ENCODE peak calls at places on chromosomes 11 and 22, in six cellular contexts. I is body of pancreas, N is keratinocyte, C is adrenal gland, W is heart left ventricle, O is sigmoid colon. J is an unnamed sample.
A peak's percentile ranks its signal among the peaks of the same experiment; 100 is the strongest.

GRCh38 chr22:46744581-46744980 is 6.5 kb upstream of the CERK start:
- DNase-seq in C (no peak), W (no peak), N (no peak), O (no peak), I (no peak), J (no peak)

GRCh38 chr11:31233425-31233824 is 136.1 kb downstream of the DCDC1 start:
- DNase-seq in O (no peak), C (no peak), I (no peak), N (no peak), W (no peak), J (no peak)

GRCh38 chr11:94295534-94295933 is 8.8 kb upstream of the IZUMO1R start:
- DNase-seq in C (no peak), N (no peak), O (no peak), I (no peak), W (no peak), J (no peak)

GRCh38 chr11:128232588-128232987 is 354.8 kb downstream of the ETS1 start:
- DNase-seq in C (no peak), W (no peak), I (no peak), O (no peak), N (no peak), J (no peak)

GRCh38 chr11:97332271-97332670 is 942.5 kb downstream of the JRKL start:
- DNase-seq in N (no peak), W (no peak), C (no peak), I (no peak), O (no peak), J (no peak)

GRCh38 chr11:68160100-68160695 is 39.0 kb upstream of the CHKA start:
- DNase-seq in N (no peak), W (no peak), O (no peak), C (no peak), I (no peak), J (no peak)

GRCh38 chr22:40204331-40205116 is 26.8 kb downstream of the TNRC6B start:
- DNase-seq in I (no peak), N (no peak), C (peak; percentile 67), W (peak; percentile 46), O (no peak), J (no peak)

GRCh38 chr11:57637626-57638004 is 12.1 kb downstream of the YPEL4 start:
- DNase-seq in W (no peak), O (no peak), I (no peak), N (no peak), C (no peak), J (no peak)

GRCh38 chr11:6505577-6506240 is 8.6 kb downstream of the DNHD1 start:
- DNase-seq in N (peak; percentile 28), O (no peak), I (peak; percentile 26), C (no peak), W (no peak), J (peak; percentile 14)

GRCh38 chr11:70399681-70400112 is 1.4 kb downstream of the CTTN start:
- DNase-seq in W (peak; percentile 92), I (peak; percentile 81), O (peak; percentile 94), N (peak; percentile 69), C (peak; percentile 96), J (peak; percentile 74)

GRCh38 chr11:101807521-101807920 is 107.3 kb upstream of the CEP126 start:
- DNase-seq in I (no peak), N (no peak), C (no peak), W (no peak), O (no peak), J (no peak)

GRCh38 chr11:112588252-112588668 is 327.6 kb upstream of the PLET1 start:
- DNase-seq in C (peak; percentile 70), O (peak; percentile 88), W (peak; percentile 66), N (peak; percentile 38), I (peak; percentile 49), J (peak; percentile 64)

GRCh38 chr11:5107285-5107684 is 30.9 kb downstream of the OR52A5 start:
- DNase-seq in C (no peak), W (no peak), I (no peak), O (no peak), N (no peak), J (no peak)

GRCh38 chr11:126978911-126979310 is 21.7 kb downstream of the KIRREL3 start:
- DNase-seq in C (no peak), I (no peak), W (no peak), N (no peak), O (no peak), J (no peak)

GRCh38 chr11:86704710-86705109 is 32.3 kb upstream of the ME3 start:
- DNase-seq in W (no peak), C (no peak), I (no peak), O (no peak), N (no peak), J (no peak)

GRCh38 chr11:75260396-75260795 is 19.8 kb downstream of the TPBGL start:
- DNase-seq in N (no peak), C (no peak), O (peak; percentile 45), I (no peak), W (peak; percentile 11), J (no peak)

GRCh38 chr22:28907311-28908008 is 24.1 kb downstream of the ZNRF3 start:
- DNase-seq in I (no peak), C (peak; percentile 63), O (peak; percentile 19), N (no peak), W (no peak), J (no peak)

GRCh38 chr11:14119357-14119756 is 156.8 kb downstream of the SPON1 start:
- DNase-seq in I (no peak), W (no peak), C (no peak), O (no peak), N (no peak), J (no peak)

GRCh38 chr11:112185883-112186282 is 10.6 kb downstream of the BCO2 start:
- DNase-seq in I (no peak), C (no peak), O (no peak), W (no peak), N (no peak), J (no peak)

GRCh38 chr22:17370766-17371181 is 1.5 kb downstream of the CECR2 start:
- DNase-seq in O (no peak), W (no peak), I (no peak), C (no peak), N (no peak), J (no peak)

GRCh38 chr22:17371446-17371845 is 2.2 kb downstream of the CECR2 start:
- DNase-seq in N (no peak), C (no peak), O (no peak), I (no peak), W (no peak), J (no peak)

GRCh38 chr22:17375914-17376614 is 6.8 kb downstream of the CECR2 start:
- DNase-seq in W (peak; percentile 32), C (no peak), N (no peak), O (no peak), I (no peak), J (no peak)

GRCh38 chr22:17376950-17377349 is 7.7 kb downstream of the CECR2 start:
- DNase-seq in I (no peak), W (no peak), N (no peak), O (no peak), C (no peak), J (no peak)

DNA sequence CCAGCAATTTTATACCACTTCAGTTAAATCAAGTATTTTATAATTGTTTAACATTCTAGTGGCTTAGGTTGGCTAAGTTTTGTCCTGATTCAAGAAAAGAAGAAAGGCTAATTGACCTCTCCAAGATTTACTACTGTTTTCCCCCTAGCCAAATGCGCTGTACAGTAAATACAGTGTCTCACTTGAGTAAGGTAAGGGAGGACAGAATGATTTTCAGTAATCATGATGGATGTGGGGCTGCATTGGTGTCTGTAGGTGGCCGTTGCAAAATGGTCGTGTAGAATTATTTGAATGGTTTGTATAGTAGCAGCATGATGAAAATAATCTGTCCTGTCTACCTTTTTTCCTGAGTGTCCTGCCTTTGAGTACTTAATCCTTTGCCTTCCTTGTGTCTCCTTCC is 4.6 kb downstream of the CECR2 start:
- DNase-seq in W (no peak), O (no peak), N (no peak), C (no peak), I (no peak), J (no peak)
- H3K4me3 ChIP-seq in W (no peak overlapping the region), O (no peak overlapping the region), N (no peak overlapping the region), C (no peak overlapping the region), I (no peak overlapping the region), J (no peak overlapping the region)

DNA sequence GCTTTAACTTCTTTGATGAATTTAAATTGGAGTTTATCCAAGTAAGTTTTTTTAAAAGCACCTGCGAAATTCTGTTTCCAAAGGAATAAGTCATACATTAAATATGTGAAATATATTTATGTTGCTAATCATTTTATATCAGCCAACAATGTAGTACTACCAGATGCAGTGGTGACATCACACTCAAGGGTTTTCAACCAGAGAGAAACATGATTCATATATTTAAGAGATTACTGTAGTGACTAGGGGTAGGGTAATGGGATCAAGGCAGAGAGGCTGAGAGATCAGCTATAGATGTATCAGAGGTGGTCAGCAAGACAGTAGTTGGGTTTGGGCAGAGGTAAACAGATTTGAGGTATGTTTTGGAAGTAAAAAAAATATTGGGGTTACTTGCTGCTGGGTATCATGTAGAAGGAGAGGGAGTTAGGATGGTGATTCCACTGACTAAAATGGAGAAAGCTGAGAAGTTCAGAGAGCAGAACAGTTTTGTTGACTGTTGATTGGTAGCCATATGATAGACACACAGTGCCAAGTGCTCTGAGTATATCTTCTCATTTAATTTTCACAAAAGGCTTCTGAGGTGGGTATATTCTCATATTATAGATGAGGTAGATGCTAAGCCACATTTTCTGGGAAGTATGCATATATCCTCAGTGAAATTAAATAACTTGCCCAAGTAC is 39.4 kb downstream of the CEP57 start:
- DNase-seq in C (no peak), W (no peak), O (no peak), I (no peak), N (no peak), J (no peak)
- H3K27ac ChIP-seq in C (no peak overlapping the region), W (no peak overlapping the region), O (no peak overlapping the region), I (no peak overlapping the region), N (no peak overlapping the region), J (no peak overlapping the region)

GRCh38 chr11:1485504-1485885 is 1.1 kb downstream of the MOB2 start:
- DNase-seq in O (peak; percentile 63), W (no peak), C (no peak), I (no peak), N (no peak), J (peak; percentile 10)
- H3K4me3 ChIP-seq in O (peak overlapping the region; percentile 56), W (peak overlapping the region; percentile 48), C (no peak overlapping the region), I (no peak overlapping the region), N (no peak overlapping the region), J (peak overlapping the region; percentile 8)

GRCh38 chr22:18070556-18071306 is 7.1 kb upstream of the PEX26 start:
- DNase-seq in C (no peak), I (no peak), W (no peak), N (peak; percentile 89), O (no peak), J (no peak)

GRCh38 chr22:18068381-18068988 is 9.3 kb upstream of the PEX26 start:
- DNase-seq in W (peak; percentile 40), I (no peak), N (no peak), C (no peak), O (no peak), J (no peak)

GRCh38 chr22:18067548-18068341 is 10.0 kb upstream of the PEX26 start:
- DNase-seq in W (peak; percentile 33), C (no peak), I (no peak), O (no peak), N (no peak), J (no peak)

GRCh38 chr22:18070041-18070440 is 7.7 kb upstream of the PEX26 start:
- DNase-seq in I (no peak), W (no peak), O (no peak), C (no peak), N (no peak), J (no peak)

DNA sequence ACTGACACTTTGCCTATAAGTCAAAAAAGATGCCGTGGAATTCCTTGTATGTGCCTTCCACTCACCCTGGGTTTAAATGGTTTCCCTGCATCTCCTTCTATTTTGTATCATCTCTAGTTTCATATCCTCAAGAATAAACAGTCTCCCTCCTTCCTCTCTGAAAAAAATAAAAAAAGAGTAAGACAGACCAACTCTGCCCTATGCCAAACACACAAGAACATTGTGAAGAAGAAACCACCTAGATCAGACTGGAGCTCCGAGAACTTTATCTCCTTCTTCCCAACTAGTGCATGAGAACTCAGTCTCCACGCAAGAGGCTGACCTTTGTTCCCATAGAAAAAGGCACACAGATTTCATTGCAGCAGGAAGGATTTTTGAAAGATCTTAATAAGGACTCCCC is 8.8 kb upstream of the PEX26 start:
- DNase-seq in C (no peak), I (no peak), W (no peak), N (no peak), O (no peak), J (no peak)
- H3K27ac ChIP-seq in C (no peak overlapping the region), I (no peak overlapping the region), W (peak overlapping the region; percentile 85), N (no peak overlapping the region), O (peak overlapping the region; percentile 89), J (peak overlapping the region; percentile 86)